ENCODE peak calls at places on chromosomes 7 and 10, in six cellular contexts. I is T-helper 1 cell; P is hypothalamus; Z is activated naive CD8-positive, alpha-beta T cell treated with anti-CD3 and anti-CD28 coated beads, Interleukin-2, amount 50 U/mL, for 24 hours; X is kidney glomerular epithelial cell; H is cerebellar cortex. Y is an unnamed sample.
A peak's percentile ranks its signal among the peaks of the same experiment; 100 is the strongest.

GRCh38 chr10:86099542-86100334 is 266.9 kb downstream of the GRID1 start:
- DNase-seq in Z (no peak), P (no peak), X (no peak), I (no peak), H (no peak), Y (no peak)

GRCh38 chr7:111172573-111172972 is 81.6 kb downstream of the LRRN3 start:
- DNase-seq in Z (no peak), H (no peak), X (no peak), I (no peak), P (no peak), Y (no peak)

GRCh38 chr7:70608229-70608628 is 523.7 kb upstream of the GALNT17 start:
- DNase-seq in P (no peak), I (no peak), H (no peak), X (no peak), Z (no peak), Y (no peak)

GRCh38 chr10:16656886-16657285 is 135.2 kb upstream of the C1QL3 start:
- DNase-seq in X (no peak), I (no peak), P (no peak), H (peak; percentile 18), Z (no peak), Y (no peak)

GRCh38 chr10:87760195-87760905 is 57.7 kb downstream of the ATAD1 start:
- DNase-seq in P (no peak), X (no peak), H (no peak), Z (no peak), I (no peak), Y (no peak)

GRCh38 chr10:70034252-70034651 is 18.4 kb upstream of the MACROH2A2 start:
- DNase-seq in I (no peak), H (peak; percentile 72), P (no peak), Z (no peak), X (no peak), Y (no peak)

GRCh38 chr10:24374134-24374915 is 165.4 kb downstream of the KIAA1217 start:
- DNase-seq in I (no peak), H (no peak), P (no peak), Z (no peak), X (no peak), Y (no peak)

GRCh38 chr10:95482501-95483248 is 78.5 kb downstream of the SORBS1 start:
- DNase-seq in H (no peak), Z (no peak), I (no peak), X (no peak), P (no peak), Y (no peak)

GRCh38 chr7:44308741-44309270 is 16.6 kb downstream of the CAMK2B start:
- DNase-seq in X (no peak), P (no peak), I (no peak), H (no peak), Z (no peak), Y (no peak)

GRCh38 chr7:98330926-98331529 is 49.5 kb downstream of the BRI3 start:
- DNase-seq in I (no peak), Z (no peak), P (no peak), X (no peak), H (no peak), Y (no peak)

GRCh38 chr7:30321089-30321991 is 36.9 kb downstream of the ZNRF2 start:
- DNase-seq in Z (no peak), I (no peak), P (no peak), X (no peak), H (no peak), Y (no peak)

GRCh38 chr7:76011437-76011836 is 17.0 kb upstream of the TMEM120A start:
- DNase-seq in P (no peak), H (no peak), X (no peak), I (no peak), Z (no peak), Y (no peak)

GRCh38 chr7:133520248-133520647 is 267.4 kb downstream of the EXOC4 start:
- DNase-seq in Z (no peak), X (no peak), I (no peak), H (no peak), P (no peak), Y (no peak)

GRCh38 chr7:149824301-149824741 is 13.9 kb upstream of the ZNF862 start:
- DNase-seq in I (no peak), X (no peak), H (no peak), Z (no peak), P (no peak), Y (no peak)

GRCh38 chr10:31660301-31660700 is 268.3 kb downstream of the ARHGAP12 start:
- DNase-seq in I (no peak), P (no peak), Z (no peak), X (no peak), H (no peak), Y (no peak)

GRCh38 chr10:8614054-8614565 is 559.6 kb downstream of the GATA3 start:
- DNase-seq in X (no peak), H (no peak), P (no peak), Z (no peak), I (no peak), Y (no peak)

GRCh38 chr7:20722941-20723340 is 63.7 kb downstream of the SP8 start:
- DNase-seq in P (no peak), Z (no peak), I (no peak), H (no peak), X (no peak), Y (no peak)

GRCh38 chr10:59773088-59773487 is 19.8 kb upstream of the MRLN start:
- DNase-seq in X (no peak), I (no peak), P (no peak), Z (no peak), H (no peak), Y (no peak)

GRCh38 chr10:131812012-131812403 is 88.8 kb upstream of the PPP2R2D start:
- DNase-seq in P (no peak), H (no peak), X (no peak), I (no peak), Z (no peak), Y (no peak)

GRCh38 chr7:121278120-121279021 is 50.4 kb upstream of the WNT16 start:
- DNase-seq in H (no peak), I (no peak), X (peak; percentile 36), P (no peak), Z (no peak), Y (no peak)

GRCh38 chr7:44383566-44383965 is 58.2 kb upstream of the CAMK2B start:
- DNase-seq in I (no peak), H (no peak), Z (no peak), X (no peak), P (no peak), Y (no peak)

GRCh38 chr10:86346169-86346793 is 20.3 kb downstream of the GRID1 start:
- DNase-seq in P (no peak), I (no peak), X (no peak), H (no peak), Z (no peak), Y (no peak)

GRCh38 chr7:99499356-99499712 is 747 bp downstream of the ZNF394 start:
- DNase-seq in X (no peak), P (no peak), I (no peak), H (no peak), Z (no peak), Y (no peak)

GRCh38 chr7:28933874-28934265 is 24.3 kb downstream of the TRIL start:
- DNase-seq in I (no peak), Z (no peak), H (no peak), X (peak; percentile 58), P (no peak), Y (no peak)

GRCh38 chr10:124091646-124092269 is 1.6 kb downstream of the CHST15 start:
- DNase-seq in I (no peak), H (no peak), P (peak; percentile 14), Z (no peak), X (no peak), Y (no peak)

Y was measured in T follicular helper cell.